ENCODE peak calls at places on chromosomes 4 and X, in nine cellular contexts. J is T-helper 1 cell; P is CD8-positive, alpha-beta memory T cell; U is prostate gland; T is T-helper 9 cell; N is H9; B is NCI-H774; D is hepatocyte; O is AG04450. F is an unnamed sample.

GRCh38 chr4:142824368-142824767 is 21.7 kb downstream of the INPP4B start:
- DNase-seq in N (no peak), U (no peak), O (no peak), T (no peak), B (no peak), J (no peak), P (no peak), D (no peak), F (no peak)

GRCh38 chr4:13328591-13328990 is 155.5 kb downstream of the RAB28 start:
- DNase-seq in B (no peak), N (no peak), O (no peak), D (no peak), P (no peak), U (no peak), J (no peak), T (no peak), F (no peak)

GRCh38 chr4:149951501-149951900 is 126.7 kb upstream of the DCLK2 start:
- DNase-seq in T (no peak), U (no peak), O (no peak), D (no peak), P (no peak), B (no peak), N (no peak), J (no peak), F (no peak)

GRCh38 chr4:1523907-1524636 is 117.8 kb upstream of the NKX1-1 start:
- DNase-seq in D (no peak), P (no peak), B (no peak), J (no peak), T (no peak), N (no peak), O (no peak), U (no peak), F (no peak)

GRCh38 chr4:6180841-6181631 is 19.3 kb downstream of the JAKMIP1 start:
- DNase-seq in T (peak), P (peak), U (no peak), J (no peak), D (no peak), B (no peak), O (no peak), N (no peak), F (peak)

GRCh38 chr4:4594531-4594930 is 52.7 kb upstream of the STX18 start:
- DNase-seq in P (no peak), N (no peak), J (no peak), T (no peak), D (no peak), B (no peak), U (no peak), O (no peak), F (no peak)

GRCh38 chr4:165627548-165627947 is 245.5 kb upstream of the TLL1 start:
- DNase-seq in U (no peak), B (no peak), D (no peak), O (no peak), P (no peak), T (no peak), N (no peak), J (no peak), F (no peak)

GRCh38 chr4:84750260-84750955 is 167.5 kb downstream of the CDS1 start:
- DNase-seq in B (no peak), J (no peak), D (peak), O (peak), P (no peak), U (peak), N (no peak), T (no peak), F (peak)

GRCh38 chr4:186790630-186791029 is 67.0 kb upstream of the FAT1 start:
- DNase-seq in T (no peak), U (no peak), N (no peak), B (no peak), J (no peak), O (no peak), P (no peak), D (no peak), F (no peak)

GRCh38 chrX:26922278-26922677 is 540.9 kb downstream of the PPP4R3C start:
- DNase-seq in T (no peak), D (no peak), U (no peak), O (no peak), B (no peak), N (no peak), J (no peak), P (no peak), F (no peak)

GRCh38 chr4:38109370-38109769 is 149.2 kb downstream of the PTTG2 start:
- DNase-seq in T (no peak), D (no peak), J (no peak), O (no peak), N (no peak), B (no peak), P (no peak), U (no peak), F (no peak)

GRCh38 chrX:129737921-129738320 is 858 bp upstream of the XPNPEP2 start:
- DNase-seq in N (no peak), T (no peak), O (no peak), J (no peak), D (no peak), P (no peak), U (no peak), B (no peak), F (no peak)

GRCh38 chr4:60683357-60683756 is 516.8 kb upstream of the ADGRL3 start:
- DNase-seq in O (peak), D (no peak), T (no peak), B (no peak), P (no peak), U (no peak), J (no peak), N (no peak), F (no peak)

GRCh38 chr4:169345207-169345788 is 74.5 kb upstream of the SH3RF1 start:
- DNase-seq in T (no peak), O (no peak), P (no peak), N (no peak), J (no peak), U (no peak), D (no peak), B (no peak), F (no peak)

GRCh38 chr4:74930166-74930565 is 2.8 kb upstream of the PARM1 start:
- DNase-seq in U (no peak), N (no peak), O (no peak), P (no peak), B (no peak), T (no peak), J (no peak), D (no peak), F (no peak)

GRCh38 chrX:123961268-123962005 is at the start of gene STAG2:
- DNase-seq in T (peak), O (peak), D (peak), J (peak), B (peak), U (peak), P (peak), N (peak), F (peak)

GRCh38 chr4:165865995-165866650 is 6.9 kb upstream of the TLL1 start:
- DNase-seq in T (no peak), O (no peak), J (no peak), D (no peak), N (no peak), P (no peak), U (no peak), B (no peak), F (no peak)

GRCh38 chr4:28225005-28225404 is 1364.4 kb downstream of the STIM2 start:
- DNase-seq in D (peak), N (peak), O (no peak), P (no peak), J (no peak), U (no peak), T (no peak), B (peak), F (no peak)

GRCh38 chr4:8601086-8601485 is 8.5 kb downstream of the CPZ start:
- DNase-seq in J (no peak), N (no peak), O (no peak), P (no peak), U (no peak), B (no peak), D (no peak), T (no peak), F (no peak)

GRCh38 chr4:85946821-85947220 is 413.0 kb downstream of the MAPK10 start:
- DNase-seq in U (no peak), D (no peak), N (no peak), J (no peak), O (no peak), B (no peak), T (no peak), P (no peak), F (no peak)

GRCh38 chr4:90137545-90137944 is 10.4 kb downstream of the CCSER1 start:
- DNase-seq in N (no peak), P (no peak), B (no peak), D (peak), O (no peak), J (no peak), U (no peak), T (no peak), F (no peak)

GRCh38 chr4:99209671-99210070 is 9.4 kb downstream of the ADH6 start:
- DNase-seq in J (no peak), P (no peak), T (no peak), U (no peak), N (no peak), O (peak), D (no peak), B (no peak), F (no peak)

GRCh38 chrX:136453114-136453513 is 34.6 kb upstream of the BRS3 start:
- DNase-seq in D (no peak), O (no peak), N (no peak), B (no peak), T (no peak), J (no peak), P (no peak), U (no peak), F (no peak)

GRCh38 chrX:135890087-135890585 is 3.1 kb downstream of the CT45A10 start:
- DNase-seq in N (no peak), U (no peak), B (no peak), D (no peak), J (no peak), T (no peak), O (no peak), P (no peak), F (no peak)

GRCh38 chr4:122771724-122772123 is 39.2 kb downstream of the BBS12 start:
- DNase-seq in J (no peak), O (no peak), B (no peak), U (no peak), D (no peak), P (no peak), N (no peak), T (no peak), F (no peak)

GRCh38 chr4:48902266-48902665 is 4.3 kb downstream of the OCIAD2 start:
- DNase-seq in U (no peak), O (no peak), D (no peak), P (no peak), J (no peak), B (no peak), T (no peak), N (no peak), F (no peak)

GRCh38 chr4:7075962-7076693 is 8.3 kb upstream of the GRPEL1 start:
- DNase-seq in N (no peak), O (no peak), P (no peak), U (no peak), T (no peak), J (no peak), D (no peak), B (no peak), F (no peak)

GRCh38 chr4:125244848-125245450 is 69.8 kb upstream of the FAT4 start:
- DNase-seq in P (no peak), U (no peak), J (no peak), O (no peak), B (no peak), T (no peak), N (no peak), D (peak), F (no peak)

GRCh38 chr4:111512081-111512774 is 633.0 kb upstream of the FAM241A start:
- DNase-seq in P (no peak), N (no peak), D (peak), T (no peak), U (no peak), B (no peak), O (peak), J (no peak), F (no peak)

GRCh38 chrX:115174548-115174947 is 14.7 kb upstream of the RBMXL3 start:
- DNase-seq in J (no peak), D (no peak), B (no peak), T (no peak), P (no peak), N (no peak), O (no peak), U (no peak), F (no peak)

GRCh38 chrX:81259008-81259713 is 57.3 kb downstream of the SH3BGRL start:
- DNase-seq in U (no peak), N (no peak), J (no peak), O (peak), T (no peak), D (no peak), B (no peak), P (no peak), F (no peak)

GRCh38 chr4:142817442-142817841 is 28.7 kb downstream of the INPP4B start:
- DNase-seq in N (no peak), J (no peak), B (no peak), O (peak), D (no peak), U (no peak), T (no peak), P (no peak), F (no peak)

GRCh38 chrX:39629001-39629400 is 468.8 kb downstream of the BCOR start:
- DNase-seq in U (no peak), B (no peak), P (no peak), J (no peak), N (no peak), T (no peak), O (no peak), D (peak), F (no peak)